ENCODE peak calls at places on chromosomes 11 and 22, in nine cellular contexts. R is anterior cingulate cortex; F is epithelial cell of esophagus; T is ecto neural progenitor cell; E is activated CD4-positive, alpha-beta T cell treated with anti-CD3 and anti-CD28 coated beads, Interleukin-2, amount 50 U/mL, for 1 hour; S is progenitor cell of endocrine pancreas; O is tibial artery; Z is stimulated activated CD4-positive, alpha-beta T cell treated with anti-CD3 and anti-CD28 coated beads, Interleukin-1b, Interleukin-23, amount 100 ng/mL, for 4 hours; K is colonic mucosa. Q is an unnamed sample.
A peak's percentile ranks its signal among the peaks of the same experiment; 100 is the strongest.

GRCh38 chr11:104442320-104442719 is 278.4 kb upstream of the PDGFD start:
- DNase-seq in S (no peak), O (no peak), F (peak; percentile 78), Z (no peak), R (no peak), K (no peak), T (no peak), E (no peak), Q (no peak)

GRCh38 chr11:33419956-33420355 is 162.8 kb downstream of the HIPK3 start:
- DNase-seq in Z (no peak), R (no peak), T (no peak), K (no peak), E (no peak), O (no peak), S (no peak), F (no peak), Q (no peak)

GRCh38 chr11:86151188-86152005 is 82.5 kb upstream of the PICALM start:
- DNase-seq in Z (no peak), O (peak; percentile 89), E (no peak), K (no peak), R (peak; percentile 71), F (peak; percentile 41), T (no peak), S (no peak), Q (no peak)

GRCh38 chr11:119107538-119108150 is 500 bp downstream of the C2CD2L start:
- DNase-seq in K (peak; percentile 33), O (no peak), E (no peak), S (no peak), Z (no peak), F (no peak), T (no peak), R (no peak), Q (no peak)

GRCh38 chr22:20014526-20015186 is 2.0 kb downstream of the ARVCF start:
- DNase-seq in O (peak; percentile 59), S (no peak), F (no peak), E (no peak), R (no peak), T (no peak), K (peak; percentile 53), Z (no peak), Q (peak; percentile 54)

GRCh38 chr11:110069158-110069737 is 23.9 kb upstream of the ZC3H12C start:
- DNase-seq in F (peak; percentile 93), T (no peak), R (no peak), E (no peak), K (peak; percentile 68), S (no peak), O (no peak), Z (no peak), Q (no peak)

GRCh38 chr11:94964934-94965333 is 8.4 kb downstream of the CWC15 start:
- DNase-seq in F (no peak), Z (no peak), E (no peak), O (no peak), R (no peak), K (no peak), S (no peak), T (no peak), Q (no peak)

GRCh38 chr11:100578966-100579365 is 108.1 kb upstream of the ARHGAP42 start:
- DNase-seq in O (no peak), F (peak; percentile 65), R (no peak), E (no peak), S (no peak), T (no peak), Z (no peak), K (no peak), Q (no peak)

GRCh38 chr11:48116843-48117242 is 99.8 kb upstream of the OR4B1 start:
- DNase-seq in Z (no peak), S (no peak), K (no peak), F (peak; percentile 31), T (no peak), R (no peak), E (no peak), O (no peak), Q (no peak)

GRCh38 chr22:47175151-47175760 is 412.8 kb downstream of the TBC1D22A start:
- DNase-seq in S (no peak), F (no peak), O (peak; percentile 39), Z (no peak), E (no peak), K (no peak), T (no peak), R (no peak), Q (peak; percentile 35)

GRCh38 chr22:21000987-21001600 is 824 bp downstream of the THAP7 start:
- DNase-seq in K (no peak), O (no peak), E (no peak), F (no peak), Z (no peak), T (no peak), S (no peak), R (no peak), Q (no peak)

GRCh38 chr11:120778692-120779490 is 245.0 kb upstream of the TBCEL start:
- DNase-seq in O (no peak), F (no peak), R (no peak), E (no peak), T (no peak), K (no peak), Z (no peak), S (no peak), Q (no peak)

GRCh38 chr11:88538088-88538487 is 200.6 kb upstream of the CTSC start:
- DNase-seq in F (peak; percentile 80), T (no peak), S (no peak), K (no peak), E (no peak), O (no peak), R (no peak), Z (no peak), Q (no peak)

GRCh38 chr11:297666-298405 is 1.5 kb downstream of the IFITM5 start:
- DNase-seq in F (no peak), S (no peak), O (peak; percentile 55), T (no peak), K (no peak), E (no peak), Z (no peak), R (no peak), Q (peak; percentile 63)

GRCh38 chr11:120134106-120134930 is 3.6 kb downstream of the TRIM29 start:
- DNase-seq in R (no peak), S (no peak), E (no peak), F (no peak), Z (no peak), O (peak; percentile 53), T (peak; percentile 42), K (peak; percentile 14), Q (peak; percentile 25)

GRCh38 chr22:44928064-44928463 is 81.7 kb downstream of the PHF21B start:
- DNase-seq in K (no peak), T (no peak), F (no peak), S (no peak), E (no peak), Z (no peak), R (no peak), O (no peak), Q (peak; percentile 72)

GRCh38 chr22:33073989-33074391 is 15.8 kb upstream of the SYN3 start:
- DNase-seq in O (no peak), S (no peak), K (no peak), R (no peak), T (no peak), E (no peak), F (peak; percentile 76), Z (no peak), Q (no peak)

GRCh38 chr11:70547821-70548670 is 149.7 kb downstream of the CTTN start:
- DNase-seq in Z (no peak), K (peak; percentile 51), O (no peak), T (no peak), S (no peak), E (no peak), R (no peak), F (no peak), Q (no peak)

GRCh38 chr22:43639228-43639948 is 172.7 kb downstream of the EFCAB6 start:
- DNase-seq in K (no peak), S (no peak), O (no peak), T (no peak), Z (no peak), F (no peak), E (no peak), R (no peak), Q (no peak)

GRCh38 chr11:62830904-62831519 is 839 bp downstream of the STX5 start:
- DNase-seq in R (no peak), F (peak; percentile 43), S (no peak), O (no peak), E (peak; percentile 8), T (no peak), K (no peak), Z (no peak), Q (no peak)

GRCh38 chr11:91947215-91947614 is 277.4 kb upstream of the FAT3 start:
- DNase-seq in T (no peak), Z (no peak), E (no peak), O (peak; percentile 65), R (no peak), K (no peak), F (peak; percentile 2), S (no peak), Q (no peak)

GRCh38 chr11:11444027-11444799 is 91.2 kb upstream of the CSNK2A3 start:
- DNase-seq in T (no peak), O (no peak), R (no peak), E (no peak), K (no peak), S (no peak), F (peak; percentile 37), Z (no peak), Q (no peak)

GRCh38 chr11:80727315-80727714 is 1286.5 kb upstream of the TENM4 start:
- DNase-seq in E (no peak), K (peak; percentile 17), F (peak; percentile 50), Z (no peak), S (no peak), O (no peak), R (no peak), T (peak; percentile 47), Q (no peak)

GRCh38 chr22:42994917-42995562 is 19.9 kb downstream of the PACSIN2 start:
- DNase-seq in Z (no peak), F (peak; percentile 96), K (peak; percentile 76), R (no peak), O (peak; percentile 84), S (no peak), E (no peak), T (no peak), Q (peak; percentile 61)

Q was measured in left lung.